ENCODE peak calls at places on chromosomes 3 and 15, in six cellular contexts. One of them, this sample, is unnamed.

GRCh38 chr3:88433572-88433971 is 283.8 kb downstream of the C3orf38 start:
- DNase-seq in substantia nigra: no peak
- DNase-seq in KBM-7: no peak
- DNase-seq in HT1080: no peak
- DNase-seq in stimulated activated CD4-positive, alpha-beta T cell treated with anti-CD3 and anti-CD28 coated beads, TNF-alpha, amount 100 ng/mL, for 4 hours: no peak
- DNase-seq in A172: no peak
- DNase-seq in this sample: no peak

GRCh38 chr3:134342269-134342668 is 32.0 kb downstream of the AMOTL2 start:
- DNase-seq in substantia nigra: no peak
- DNase-seq in KBM-7: no peak
- DNase-seq in HT1080: no peak
- DNase-seq in stimulated activated CD4-positive, alpha-beta T cell treated with anti-CD3 and anti-CD28 coated beads, TNF-alpha, amount 100 ng/mL, for 4 hours: no peak
- DNase-seq in A172: no peak
- DNase-seq in this sample: no peak

GRCh38 chr3:104359546-104359945 is 1007.2 kb upstream of the ALCAM start:
- DNase-seq in substantia nigra: no peak
- DNase-seq in KBM-7: no peak
- DNase-seq in HT1080: peak
- DNase-seq in stimulated activated CD4-positive, alpha-beta T cell treated with anti-CD3 and anti-CD28 coated beads, TNF-alpha, amount 100 ng/mL, for 4 hours: no peak
- DNase-seq in A172: peak
- DNase-seq in this sample: no peak

GRCh38 chr3:12155833-12156232 is 2.9 kb downstream of the TIMP4 start:
- DNase-seq in substantia nigra: no peak
- DNase-seq in KBM-7: no peak
- DNase-seq in HT1080: peak
- DNase-seq in stimulated activated CD4-positive, alpha-beta T cell treated with anti-CD3 and anti-CD28 coated beads, TNF-alpha, amount 100 ng/mL, for 4 hours: no peak
- DNase-seq in A172: peak
- DNase-seq in this sample: no peak

GRCh38 chr15:54582863-54583643 is 604.8 kb downstream of the UNC13C start:
- DNase-seq in substantia nigra: no peak
- DNase-seq in KBM-7: no peak
- DNase-seq in HT1080: no peak
- DNase-seq in stimulated activated CD4-positive, alpha-beta T cell treated with anti-CD3 and anti-CD28 coated beads, TNF-alpha, amount 100 ng/mL, for 4 hours: no peak
- DNase-seq in A172: no peak
- DNase-seq in this sample: no peak

GRCh38 chr15:40441012-40441735 is 421 bp downstream of the BAHD1 start:
- DNase-seq in substantia nigra: no peak
- DNase-seq in KBM-7: no peak
- DNase-seq in HT1080: no peak
- DNase-seq in stimulated activated CD4-positive, alpha-beta T cell treated with anti-CD3 and anti-CD28 coated beads, TNF-alpha, amount 100 ng/mL, for 4 hours: no peak
- DNase-seq in A172: no peak
- DNase-seq in this sample: peak

GRCh38 chr15:88241461-88241860 is 15.1 kb downstream of the NTRK3 start:
- DNase-seq in substantia nigra: no peak
- DNase-seq in KBM-7: no peak
- DNase-seq in HT1080: no peak
- DNase-seq in stimulated activated CD4-positive, alpha-beta T cell treated with anti-CD3 and anti-CD28 coated beads, TNF-alpha, amount 100 ng/mL, for 4 hours: no peak
- DNase-seq in A172: no peak
- DNase-seq in this sample: no peak

GRCh38 chr15:58568157-58568571 is 136.4 kb downstream of the LIPC start:
- DNase-seq in substantia nigra: no peak
- DNase-seq in KBM-7: peak
- DNase-seq in HT1080: peak
- DNase-seq in stimulated activated CD4-positive, alpha-beta T cell treated with anti-CD3 and anti-CD28 coated beads, TNF-alpha, amount 100 ng/mL, for 4 hours: no peak
- DNase-seq in A172: no peak
- DNase-seq in this sample: no peak

GRCh38 chr3:16923112-16923511 is 38.4 kb downstream of the PLCL2 start:
- DNase-seq in substantia nigra: no peak
- DNase-seq in KBM-7: no peak
- DNase-seq in HT1080: no peak
- DNase-seq in stimulated activated CD4-positive, alpha-beta T cell treated with anti-CD3 and anti-CD28 coated beads, TNF-alpha, amount 100 ng/mL, for 4 hours: no peak
- DNase-seq in A172: no peak
- DNase-seq in this sample: no peak

GRCh38 chr3:5376761-5377160 is 189.3 kb downstream of the EDEM1 start:
- DNase-seq in substantia nigra: no peak
- DNase-seq in KBM-7: no peak
- DNase-seq in HT1080: no peak
- DNase-seq in stimulated activated CD4-positive, alpha-beta T cell treated with anti-CD3 and anti-CD28 coated beads, TNF-alpha, amount 100 ng/mL, for 4 hours: no peak
- DNase-seq in A172: no peak
- DNase-seq in this sample: no peak

GRCh38 chr15:91929509-91929908 is 76.0 kb downstream of the SLCO3A1 start:
- DNase-seq in substantia nigra: no peak
- DNase-seq in KBM-7: no peak
- DNase-seq in HT1080: no peak
- DNase-seq in stimulated activated CD4-positive, alpha-beta T cell treated with anti-CD3 and anti-CD28 coated beads, TNF-alpha, amount 100 ng/mL, for 4 hours: no peak
- DNase-seq in A172: no peak
- DNase-seq in this sample: no peak

GRCh38 chr3:139534992-139535879 is 4.3 kb downstream of the RBP1 start:
- DNase-seq in substantia nigra: peak
- DNase-seq in KBM-7: no peak
- DNase-seq in HT1080: peak
- DNase-seq in stimulated activated CD4-positive, alpha-beta T cell treated with anti-CD3 and anti-CD28 coated beads, TNF-alpha, amount 100 ng/mL, for 4 hours: no peak
- DNase-seq in A172: peak
- DNase-seq in this sample: no peak

GRCh38 chr3:86175593-86175992 is 815.4 kb downstream of the VGLL3 start:
- DNase-seq in substantia nigra: no peak
- DNase-seq in KBM-7: no peak
- DNase-seq in HT1080: no peak
- DNase-seq in stimulated activated CD4-positive, alpha-beta T cell treated with anti-CD3 and anti-CD28 coated beads, TNF-alpha, amount 100 ng/mL, for 4 hours: no peak
- DNase-seq in A172: no peak
- DNase-seq in this sample: no peak

GRCh38 chr3:133478624-133479023 is 78.8 kb downstream of the BFSP2 start:
- DNase-seq in substantia nigra: no peak
- DNase-seq in KBM-7: no peak
- DNase-seq in HT1080: no peak
- DNase-seq in stimulated activated CD4-positive, alpha-beta T cell treated with anti-CD3 and anti-CD28 coated beads, TNF-alpha, amount 100 ng/mL, for 4 hours: no peak
- DNase-seq in A172: no peak
- DNase-seq in this sample: no peak

GRCh38 chr3:189712906-189713483 is 81.8 kb downstream of the TP63 start:
- DNase-seq in substantia nigra: no peak
- DNase-seq in KBM-7: no peak
- DNase-seq in HT1080: no peak
- DNase-seq in stimulated activated CD4-positive, alpha-beta T cell treated with anti-CD3 and anti-CD28 coated beads, TNF-alpha, amount 100 ng/mL, for 4 hours: no peak
- DNase-seq in A172: no peak
- DNase-seq in this sample: no peak

GRCh38 chr3:69454204-69454787 is 68.4 kb upstream of the FRMD4B start:
- DNase-seq in substantia nigra: no peak
- DNase-seq in KBM-7: no peak
- DNase-seq in HT1080: no peak
- DNase-seq in stimulated activated CD4-positive, alpha-beta T cell treated with anti-CD3 and anti-CD28 coated beads, TNF-alpha, amount 100 ng/mL, for 4 hours: no peak
- DNase-seq in A172: no peak
- DNase-seq in this sample: no peak

GRCh38 chr15:68821898-68822380 is 1.2 kb upstream of the ANP32A start:
- DNase-seq in substantia nigra: no peak
- DNase-seq in KBM-7: peak
- DNase-seq in HT1080: no peak
- DNase-seq in stimulated activated CD4-positive, alpha-beta T cell treated with anti-CD3 and anti-CD28 coated beads, TNF-alpha, amount 100 ng/mL, for 4 hours: no peak
- DNase-seq in A172: peak
- DNase-seq in this sample: no peak

GRCh38 chr3:52216585-52217408 is 8.6 kb downstream of the TLR9 start:
- DNase-seq in substantia nigra: no peak
- DNase-seq in KBM-7: peak
- DNase-seq in HT1080: peak
- DNase-seq in stimulated activated CD4-positive, alpha-beta T cell treated with anti-CD3 and anti-CD28 coated beads, TNF-alpha, amount 100 ng/mL, for 4 hours: peak
- DNase-seq in A172: peak
- DNase-seq in this sample: no peak

GRCh38 chr15:31158858-31159569 is 57.5 kb upstream of the TRPM1 start:
- DNase-seq in substantia nigra: no peak
- DNase-seq in KBM-7: no peak
- DNase-seq in HT1080: no peak
- DNase-seq in stimulated activated CD4-positive, alpha-beta T cell treated with anti-CD3 and anti-CD28 coated beads, TNF-alpha, amount 100 ng/mL, for 4 hours: no peak
- DNase-seq in A172: no peak
- DNase-seq in this sample: no peak

GRCh38 chr3:64351713-64352595 is 126.7 kb upstream of the PRICKLE2 start:
- DNase-seq in substantia nigra: no peak
- DNase-seq in KBM-7: no peak
- DNase-seq in HT1080: peak
- DNase-seq in stimulated activated CD4-positive, alpha-beta T cell treated with anti-CD3 and anti-CD28 coated beads, TNF-alpha, amount 100 ng/mL, for 4 hours: no peak
- DNase-seq in A172: peak
- DNase-seq in this sample: no peak

GRCh38 chr15:28191832-28192231 is 92.7 kb upstream of the OCA2 start:
- DNase-seq in substantia nigra: peak
- DNase-seq in KBM-7: no peak
- DNase-seq in HT1080: no peak
- DNase-seq in stimulated activated CD4-positive, alpha-beta T cell treated with anti-CD3 and anti-CD28 coated beads, TNF-alpha, amount 100 ng/mL, for 4 hours: no peak
- DNase-seq in A172: peak
- DNase-seq in this sample: no peak

GRCh38 chr3:72655758-72656157 is 192.5 kb downstream of the SHQ1 start:
- DNase-seq in substantia nigra: no peak
- DNase-seq in KBM-7: peak
- DNase-seq in HT1080: no peak
- DNase-seq in stimulated activated CD4-positive, alpha-beta T cell treated with anti-CD3 and anti-CD28 coated beads, TNF-alpha, amount 100 ng/mL, for 4 hours: no peak
- DNase-seq in A172: no peak
- DNase-seq in this sample: no peak

GRCh38 chr3:108125550-108126071 is 34.8 kb upstream of the CD47 start:
- DNase-seq in substantia nigra: no peak
- DNase-seq in KBM-7: peak
- DNase-seq in HT1080: no peak
- DNase-seq in stimulated activated CD4-positive, alpha-beta T cell treated with anti-CD3 and anti-CD28 coated beads, TNF-alpha, amount 100 ng/mL, for 4 hours: peak
- DNase-seq in A172: no peak
- DNase-seq in this sample: no peak

GRCh38 chr3:42652611-42653302 is 740 bp upstream of the ZBTB47 start:
- DNase-seq in substantia nigra: no peak
- DNase-seq in KBM-7: peak
- DNase-seq in HT1080: peak
- DNase-seq in stimulated activated CD4-positive, alpha-beta T cell treated with anti-CD3 and anti-CD28 coated beads, TNF-alpha, amount 100 ng/mL, for 4 hours: no peak
- DNase-seq in A172: peak
- DNase-seq in this sample: no peak

GRCh38 chr3:97579365-97579764 is 185.2 kb upstream of the ARL6 start:
- DNase-seq in substantia nigra: no peak
- DNase-seq in KBM-7: peak
- DNase-seq in HT1080: peak
- DNase-seq in stimulated activated CD4-positive, alpha-beta T cell treated with anti-CD3 and anti-CD28 coated beads, TNF-alpha, amount 100 ng/mL, for 4 hours: no peak
- DNase-seq in A172: no peak
- DNase-seq in this sample: no peak

GRCh38 chr15:68220967-68221366 is 8.6 kb downstream of the CLN6 start:
- DNase-seq in substantia nigra: no peak
- DNase-seq in KBM-7: no peak
- DNase-seq in HT1080: no peak
- DNase-seq in stimulated activated CD4-positive, alpha-beta T cell treated with anti-CD3 and anti-CD28 coated beads, TNF-alpha, amount 100 ng/mL, for 4 hours: no peak
- DNase-seq in A172: no peak
- DNase-seq in this sample: no peak

GRCh38 chr3:127275287-127275781 is 12.5 kb downstream of the PRR20G start:
- DNase-seq in substantia nigra: no peak
- DNase-seq in KBM-7: no peak
- DNase-seq in HT1080: peak
- DNase-seq in stimulated activated CD4-positive, alpha-beta T cell treated with anti-CD3 and anti-CD28 coated beads, TNF-alpha, amount 100 ng/mL, for 4 hours: no peak
- DNase-seq in A172: peak
- DNase-seq in this sample: no peak

GRCh38 chr3:71478568-71478967 is 105.0 kb downstream of the FOXP1 start:
- DNase-seq in substantia nigra: no peak
- DNase-seq in KBM-7: no peak
- DNase-seq in HT1080: peak
- DNase-seq in stimulated activated CD4-positive, alpha-beta T cell treated with anti-CD3 and anti-CD28 coated beads, TNF-alpha, amount 100 ng/mL, for 4 hours: peak
- DNase-seq in A172: no peak
- DNase-seq in this sample: no peak

GRCh38 chr3:171458857-171459129 is 1.4 kb downstream of the TNIK start:
- DNase-seq in substantia nigra: no peak
- DNase-seq in KBM-7: no peak
- DNase-seq in HT1080: no peak
- DNase-seq in stimulated activated CD4-positive, alpha-beta T cell treated with anti-CD3 and anti-CD28 coated beads, TNF-alpha, amount 100 ng/mL, for 4 hours: no peak
- DNase-seq in A172: no peak
- DNase-seq in this sample: no peak

GRCh38 chr3:36944641-36945270 is at the start of gene TRANK1:
- DNase-seq in substantia nigra: no peak
- DNase-seq in KBM-7: peak
- DNase-seq in HT1080: no peak
- DNase-seq in stimulated activated CD4-positive, alpha-beta T cell treated with anti-CD3 and anti-CD28 coated beads, TNF-alpha, amount 100 ng/mL, for 4 hours: peak
- DNase-seq in A172: no peak
- DNase-seq in this sample: peak

GRCh38 chr3:147662705-147663104 is 253.5 kb downstream of the ZIC1 start:
- DNase-seq in substantia nigra: no peak
- DNase-seq in KBM-7: no peak
- DNase-seq in HT1080: no peak
- DNase-seq in stimulated activated CD4-positive, alpha-beta T cell treated with anti-CD3 and anti-CD28 coated beads, TNF-alpha, amount 100 ng/mL, for 4 hours: no peak
- DNase-seq in A172: no peak
- DNase-seq in this sample: no peak

GRCh38 chr3:9183011-9183410 is 66.4 kb downstream of the SRGAP3 start:
- DNase-seq in substantia nigra: peak
- DNase-seq in KBM-7: no peak
- DNase-seq in HT1080: no peak
- DNase-seq in stimulated activated CD4-positive, alpha-beta T cell treated with anti-CD3 and anti-CD28 coated beads, TNF-alpha, amount 100 ng/mL, for 4 hours: no peak
- DNase-seq in A172: no peak
- DNase-seq in this sample: no peak

GRCh38 chr15:66733976-66734375 is 31.9 kb downstream of the SMAD6 start:
- DNase-seq in substantia nigra: peak
- DNase-seq in KBM-7: no peak
- DNase-seq in HT1080: no peak
- DNase-seq in stimulated activated CD4-positive, alpha-beta T cell treated with anti-CD3 and anti-CD28 coated beads, TNF-alpha, amount 100 ng/mL, for 4 hours: no peak
- DNase-seq in A172: no peak
- DNase-seq in this sample: no peak